ENCODE peak calls at places on chromosomes 12 and 14, in eight cellular contexts. One of them, this sample, is unnamed.

GRCh38 chr14:54480830-54481562 is 7.8 kb downstream of the GMFB start:
- DNase-seq in OCI-LY7: no peak
- DNase-seq in PC-3: peak
- DNase-seq in GM23248: no peak
- DNase-seq in GM23338: no peak
- DNase-seq in HCT116: no peak
- DNase-seq in hepatocyte: no peak
- DNase-seq in SK-N-SH: no peak
- DNase-seq in this sample: no peak

GRCh38 chr12:47900480-47901129 is 4.2 kb downstream of the VDR start:
- DNase-seq in GM23248: peak
- DNase-seq in hepatocyte: peak
- DNase-seq in GM23338: peak
- DNase-seq in OCI-LY7: peak
- DNase-seq in SK-N-SH: no peak
- DNase-seq in PC-3: peak
- DNase-seq in HCT116: peak
- DNase-seq in this sample: no peak

GRCh38 chr12:82412246-82412645 is 53.9 kb downstream of the METTL25 start:
- DNase-seq in hepatocyte: no peak
- DNase-seq in HCT116: no peak
- DNase-seq in SK-N-SH: no peak
- DNase-seq in GM23248: no peak
- DNase-seq in GM23338: no peak
- DNase-seq in OCI-LY7: no peak
- DNase-seq in PC-3: peak
- DNase-seq in this sample: no peak

GRCh38 chr12:132872073-132872855 is 15.1 kb downstream of the CHFR start:
- DNase-seq in PC-3: no peak
- DNase-seq in GM23338: no peak
- DNase-seq in SK-N-SH: no peak
- DNase-seq in GM23248: no peak
- DNase-seq in hepatocyte: no peak
- DNase-seq in HCT116: no peak
- DNase-seq in OCI-LY7: no peak
- DNase-seq in this sample: no peak

GRCh38 chr14:52694761-52695480 is 437 bp downstream of the ERO1A start:
- DNase-seq in PC-3: peak
- DNase-seq in GM23248: peak
- DNase-seq in OCI-LY7: peak
- DNase-seq in HCT116: no peak
- DNase-seq in GM23338: peak
- DNase-seq in SK-N-SH: peak
- DNase-seq in hepatocyte: peak
- DNase-seq in this sample: peak

GRCh38 chr14:35123388-35123703 is 994 bp downstream of the PRORP start:
- DNase-seq in OCI-LY7: no peak
- DNase-seq in hepatocyte: no peak
- DNase-seq in HCT116: no peak
- DNase-seq in PC-3: no peak
- DNase-seq in SK-N-SH: no peak
- DNase-seq in GM23338: no peak
- DNase-seq in GM23248: peak
- DNase-seq in this sample: no peak

GRCh38 chr12:26906704-26907103 is 31.1 kb downstream of the INTS13 start:
- DNase-seq in OCI-LY7: no peak
- DNase-seq in hepatocyte: no peak
- DNase-seq in GM23248: no peak
- DNase-seq in GM23338: no peak
- DNase-seq in PC-3: no peak
- DNase-seq in HCT116: no peak
- DNase-seq in SK-N-SH: peak
- DNase-seq in this sample: no peak

GRCh38 chr14:51242545-51243490 is 2.8 kb downstream of the TMX1 start:
- DNase-seq in hepatocyte: no peak
- DNase-seq in SK-N-SH: no peak
- DNase-seq in GM23248: no peak
- DNase-seq in GM23338: peak
- DNase-seq in PC-3: no peak
- DNase-seq in HCT116: no peak
- DNase-seq in OCI-LY7: peak
- DNase-seq in this sample: peak

GRCh38 chr14:100022772-100023451 is 42.3 kb upstream of the EVL start:
- DNase-seq in SK-N-SH: no peak
- DNase-seq in OCI-LY7: no peak
- DNase-seq in HCT116: no peak
- DNase-seq in hepatocyte: peak
- DNase-seq in PC-3: no peak
- DNase-seq in GM23248: peak
- DNase-seq in GM23338: no peak
- DNase-seq in this sample: no peak

GRCh38 chr12:90128526-90128925 is 419.9 kb upstream of the ATP2B1 start:
- DNase-seq in GM23338: no peak
- DNase-seq in hepatocyte: no peak
- DNase-seq in HCT116: no peak
- DNase-seq in OCI-LY7: no peak
- DNase-seq in SK-N-SH: no peak
- DNase-seq in PC-3: no peak
- DNase-seq in GM23248: no peak
- DNase-seq in this sample: no peak

GRCh38 chr12:82740129-82741000 is 53.7 kb downstream of the TMTC2 start:
- DNase-seq in GM23338: peak
- DNase-seq in HCT116: peak
- DNase-seq in SK-N-SH: no peak
- DNase-seq in PC-3: peak
- DNase-seq in hepatocyte: no peak
- DNase-seq in OCI-LY7: no peak
- DNase-seq in GM23248: peak
- DNase-seq in this sample: no peak

GRCh38 chr14:74913986-74914573 is 9.0 kb downstream of the RPS6KL1 start:
- DNase-seq in GM23248: peak
- DNase-seq in PC-3: peak
- DNase-seq in HCT116: peak
- DNase-seq in GM23338: peak
- DNase-seq in OCI-LY7: peak
- DNase-seq in SK-N-SH: peak
- DNase-seq in hepatocyte: peak
- DNase-seq in this sample: peak

GRCh38 chr14:50791201-50791600 is 39.8 kb downstream of the NIN start:
- DNase-seq in GM23338: no peak
- DNase-seq in GM23248: no peak
- DNase-seq in HCT116: no peak
- DNase-seq in OCI-LY7: peak
- DNase-seq in SK-N-SH: no peak
- DNase-seq in PC-3: no peak
- DNase-seq in hepatocyte: no peak
- DNase-seq in this sample: no peak

GRCh38 chr12:59070534-59070933 is 150.2 kb upstream of the LRIG3 start:
- DNase-seq in SK-N-SH: no peak
- DNase-seq in HCT116: no peak
- DNase-seq in PC-3: peak
- DNase-seq in OCI-LY7: no peak
- DNase-seq in hepatocyte: no peak
- DNase-seq in GM23338: no peak
- DNase-seq in GM23248: no peak
- DNase-seq in this sample: no peak

GRCh38 chr12:118575730-118576129 is 199.4 kb downstream of the SUDS3 start:
- DNase-seq in hepatocyte: no peak
- DNase-seq in HCT116: no peak
- DNase-seq in GM23338: no peak
- DNase-seq in SK-N-SH: no peak
- DNase-seq in GM23248: no peak
- DNase-seq in OCI-LY7: no peak
- DNase-seq in PC-3: no peak
- DNase-seq in this sample: no peak

GRCh38 chr14:72880164-72880563 is 13.7 kb downstream of the DPF3 start:
- DNase-seq in GM23338: no peak
- DNase-seq in hepatocyte: no peak
- DNase-seq in HCT116: no peak
- DNase-seq in OCI-LY7: no peak
- DNase-seq in PC-3: no peak
- DNase-seq in SK-N-SH: no peak
- DNase-seq in GM23248: peak
- DNase-seq in this sample: no peak

GRCh38 chr12:108399514-108399913 is 60.4 kb upstream of the CMKLR1 start:
- DNase-seq in PC-3: no peak
- DNase-seq in SK-N-SH: no peak
- DNase-seq in GM23248: no peak
- DNase-seq in hepatocyte: no peak
- DNase-seq in HCT116: no peak
- DNase-seq in OCI-LY7: no peak
- DNase-seq in GM23338: no peak
- DNase-seq in this sample: no peak

GRCh38 chr14:75493580-75494130 is 28.6 kb upstream of the BATF start:
- DNase-seq in GM23248: no peak
- DNase-seq in PC-3: no peak
- DNase-seq in OCI-LY7: no peak
- DNase-seq in GM23338: no peak
- DNase-seq in HCT116: no peak
- DNase-seq in hepatocyte: no peak
- DNase-seq in SK-N-SH: no peak
- DNase-seq in this sample: no peak

GRCh38 chr12:87678453-87678852 is 350.7 kb downstream of the C12orf50 start:
- DNase-seq in PC-3: peak
- DNase-seq in OCI-LY7: no peak
- DNase-seq in GM23338: no peak
- DNase-seq in SK-N-SH: no peak
- DNase-seq in hepatocyte: no peak
- DNase-seq in HCT116: no peak
- DNase-seq in GM23248: peak
- DNase-seq in this sample: no peak

GRCh38 chr14:88286309-88286708 is 36.8 kb downstream of the KCNK10 start:
- DNase-seq in hepatocyte: no peak
- DNase-seq in HCT116: no peak
- DNase-seq in GM23248: no peak
- DNase-seq in PC-3: no peak
- DNase-seq in SK-N-SH: no peak
- DNase-seq in GM23338: no peak
- DNase-seq in OCI-LY7: no peak
- DNase-seq in this sample: no peak

GRCh38 chr14:68589447-68590232 is 203.2 kb downstream of the ZFP36L1 start:
- DNase-seq in OCI-LY7: no peak
- DNase-seq in GM23248: peak
- DNase-seq in GM23338: no peak
- DNase-seq in hepatocyte: peak
- DNase-seq in PC-3: no peak
- DNase-seq in SK-N-SH: peak
- DNase-seq in HCT116: no peak
- DNase-seq in this sample: no peak

GRCh38 chr12:119036878-119037493 is 55.6 kb downstream of the SRRM4 start:
- DNase-seq in OCI-LY7: peak
- DNase-seq in GM23248: peak
- DNase-seq in HCT116: no peak
- DNase-seq in hepatocyte: peak
- DNase-seq in SK-N-SH: peak
- DNase-seq in PC-3: peak
- DNase-seq in GM23338: peak
- DNase-seq in this sample: peak

GRCh38 chr12:48061943-48062719 is 43.7 kb downstream of the SENP1 start:
- DNase-seq in OCI-LY7: no peak
- DNase-seq in GM23338: peak
- DNase-seq in PC-3: peak
- DNase-seq in GM23248: no peak
- DNase-seq in hepatocyte: peak
- DNase-seq in SK-N-SH: no peak
- DNase-seq in HCT116: no peak
- DNase-seq in this sample: peak

GRCh38 chr14:99242816-99243795 is 28.9 kb downstream of the BCL11B start:
- DNase-seq in GM23248: no peak
- DNase-seq in GM23338: no peak
- DNase-seq in hepatocyte: no peak
- DNase-seq in SK-N-SH: no peak
- DNase-seq in PC-3: no peak
- DNase-seq in OCI-LY7: no peak
- DNase-seq in HCT116: no peak
- DNase-seq in this sample: no peak

GRCh38 chr12:53660064-53660463 is 15.8 kb downstream of the ATP5MC2 start:
- DNase-seq in OCI-LY7: no peak
- DNase-seq in hepatocyte: no peak
- DNase-seq in PC-3: no peak
- DNase-seq in HCT116: no peak
- DNase-seq in GM23248: peak
- DNase-seq in SK-N-SH: no peak
- DNase-seq in GM23338: no peak
- DNase-seq in this sample: no peak

GRCh38 chr14:104682107-104682593 is 7.3 kb upstream of the INF2 start:
- DNase-seq in SK-N-SH: peak
- DNase-seq in HCT116: no peak
- DNase-seq in GM23248: no peak
- DNase-seq in PC-3: peak
- DNase-seq in hepatocyte: no peak
- DNase-seq in GM23338: peak
- DNase-seq in OCI-LY7: no peak
- DNase-seq in this sample: peak
- H3K4me3 ChIP-seq in SK-N-SH: peak
- H3K4me3 ChIP-seq in HCT116: peak
- H3K4me3 ChIP-seq in GM23248: peak
- H3K4me3 ChIP-seq in PC-3: peak
- H3K4me3 ChIP-seq in hepatocyte: no peak
- H3K4me3 ChIP-seq in GM23338: peak
- H3K4me3 ChIP-seq in OCI-LY7: no peak
- H3K4me3 ChIP-seq in this sample: peak

DNA sequence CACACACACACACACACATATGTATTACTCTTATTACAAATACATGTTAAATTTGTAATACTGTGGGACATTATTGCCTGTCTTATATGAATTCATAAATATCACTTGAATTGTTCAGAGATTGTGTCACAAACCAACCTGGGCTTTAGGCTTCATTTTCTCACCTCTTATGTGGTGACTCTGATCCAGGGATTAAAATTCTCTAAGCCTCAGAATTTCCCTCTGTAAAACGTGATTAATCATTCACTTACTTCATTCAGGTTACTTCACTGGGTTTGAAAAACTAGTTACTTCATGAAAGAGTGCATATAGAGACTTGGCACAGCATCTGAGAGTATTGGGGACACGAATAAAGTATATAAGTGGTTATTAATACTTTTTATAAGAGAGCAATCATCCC is 240.3 kb upstream of the PDZRN4 start:
- DNase-seq in OCI-LY7: no peak
- DNase-seq in HCT116: no peak
- DNase-seq in PC-3: no peak
- DNase-seq in GM23248: no peak
- DNase-seq in GM23338: no peak
- DNase-seq in hepatocyte: no peak
- DNase-seq in SK-N-SH: no peak
- DNase-seq in this sample: no peak
- TF ChIP-seq EZH2phosphoT487 in OCI-LY7: no peak
- TF ChIP-seq EZH2phosphoT487 in HCT116: no peak
- TF ChIP-seq EZH2phosphoT487 in PC-3: no peak
- TF ChIP-seq EZH2phosphoT487 in GM23248: no peak
- TF ChIP-seq EZH2phosphoT487 in GM23338: no peak
- TF ChIP-seq EZH2phosphoT487 in hepatocyte: no peak
- TF ChIP-seq EZH2phosphoT487 in SK-N-SH: no peak
- TF ChIP-seq EZH2phosphoT487 in this sample: no peak

GRCh38 chr12:68203460-68203875 is 22.1 kb downstream of the IL26 start:
- DNase-seq in HCT116: no peak
- DNase-seq in OCI-LY7: no peak
- DNase-seq in SK-N-SH: no peak
- DNase-seq in GM23248: no peak
- DNase-seq in PC-3: no peak
- DNase-seq in GM23338: no peak
- DNase-seq in hepatocyte: no peak
- DNase-seq in this sample: no peak
- H3K4me3 ChIP-seq in HCT116: no peak
- H3K4me3 ChIP-seq in OCI-LY7: no peak
- H3K4me3 ChIP-seq in SK-N-SH: no peak
- H3K4me3 ChIP-seq in GM23248: no peak
- H3K4me3 ChIP-seq in PC-3: no peak
- H3K4me3 ChIP-seq in GM23338: no peak
- H3K4me3 ChIP-seq in hepatocyte: no peak
- H3K4me3 ChIP-seq in this sample: no peak

GRCh38 chr12:57430931-57431566 is at the start of gene R3HDM2:
- DNase-seq in GM23338: peak
- DNase-seq in PC-3: peak
- DNase-seq in hepatocyte: peak
- DNase-seq in OCI-LY7: peak
- DNase-seq in SK-N-SH: peak
- DNase-seq in HCT116: peak
- DNase-seq in GM23248: peak
- DNase-seq in this sample: peak
- TF ChIP-seq EZH2phosphoT487 in GM23338: no peak
- TF ChIP-seq EZH2phosphoT487 in PC-3: peak
- TF ChIP-seq EZH2phosphoT487 in hepatocyte: no peak
- TF ChIP-seq EZH2phosphoT487 in OCI-LY7: no peak
- TF ChIP-seq EZH2phosphoT487 in SK-N-SH: no peak
- TF ChIP-seq EZH2phosphoT487 in HCT116: no peak
- TF ChIP-seq EZH2phosphoT487 in GM23248: no peak
- TF ChIP-seq EZH2phosphoT487 in this sample: no peak